ENCODE peak calls at places on chromosomes 16 and 17, in seven cellular contexts. R is stomach; Z is testis; G is suprapubic skin; Y is WERI-Rb-1; T is sigmoid colon; A is CD8-positive, alpha-beta T cell. K is an unnamed sample. For H3K27me3 and H3K36me3, the result is how much of the 10 kb centered on the place peaks cover.

GRCh38 chr16:69019811-69020210 is 85.6 kb upstream of the HAS3 start:
- DNase-seq in R (no peak), Z (no peak), G (no peak), Y (no peak), T (no peak), A (no peak), K (no peak)

GRCh38 chr16:2838928-2839327 is 8.8 kb downstream of the ZG16B start:
- DNase-seq in R (peak), Z (peak), G (no peak), Y (peak), T (no peak), A (peak), K (peak)

GRCh38 chr16:17350212-17350611 is 120.5 kb downstream of the XYLT1 start:
- DNase-seq in R (no peak), Z (no peak), G (no peak), Y (no peak), T (no peak), A (no peak), K (no peak)

GRCh38 chr17:47072881-47073280 is 93.8 kb upstream of the RPRML start:
- DNase-seq in R (no peak), Z (no peak), G (no peak), Y (peak), T (no peak), A (no peak), K (no peak)

GRCh38 chr17:32021618-32021955 is 14.4 kb downstream of the LRRC37B start:
- DNase-seq in R (no peak), Z (no peak), G (no peak), Y (no peak), T (no peak), A (no peak), K (no peak)

GRCh38 chr16:71428385-71428784 is 13.5 kb downstream of the TLE7 start:
- DNase-seq in R (no peak), Z (no peak), G (no peak), Y (no peak), T (no peak), A (no peak), K (no peak)

GRCh38 chr16:67718668-67719047 is 458 bp downstream of the GFOD2 start:
- DNase-seq in R (no peak), Z (peak), G (no peak), Y (no peak), T (no peak), A (no peak), K (no peak)

GRCh38 chr17:49227436-49228261 is 2.9 kb downstream of the PHOSPHO1 start:
- DNase-seq in R (peak), Z (peak), G (peak), Y (peak), T (peak), A (peak), K (peak)

GRCh38 chr17:62653002-62653830 is 25.7 kb downstream of the MRC2 start:
- DNase-seq in R (peak), Z (peak), G (peak), Y (peak), T (peak), A (peak), K (peak)

GRCh38 chr17:3766783-3767182 is 34.2 kb downstream of the ITGAE start:
- DNase-seq in R (no peak), Z (no peak), G (no peak), Y (no peak), T (no peak), A (no peak), K (no peak)

GRCh38 chr16:52252680-52253079 is 294.3 kb downstream of the TOX3 start:
- DNase-seq in R (no peak), Z (no peak), G (no peak), Y (no peak), T (no peak), A (no peak), K (no peak)

GRCh38 chr17:73613271-73613941 is 30.8 kb downstream of the SDK2 start:
- DNase-seq in R (no peak), Z (no peak), G (no peak), Y (peak), T (no peak), A (no peak), K (no peak)

GRCh38 chr16:50229149-50229726 is 37.1 kb upstream of the ADCY7 start:
- DNase-seq in R (no peak), Z (no peak), G (no peak), Y (no peak), T (no peak), A (no peak), K (no peak)

GRCh38 chr17:78939615-78940014 is 14.4 kb upstream of the TIMP2 start:
- DNase-seq in R (no peak), Z (no peak), G (no peak), Y (no peak), T (peak), A (no peak), K (no peak)

GRCh38 chr17:5881849-5882248 is 188.3 kb upstream of the WSCD1 start:
- DNase-seq in R (no peak), Z (no peak), G (no peak), Y (no peak), T (no peak), A (no peak), K (no peak)

GRCh38 chr17:5883775-5884665 is 186.2 kb upstream of the WSCD1 start:
- DNase-seq in R (no peak), Z (no peak), G (no peak), Y (no peak), T (no peak), A (no peak), K (no peak)

GRCh38 chr17:5877366-5877765 is 192.8 kb upstream of the WSCD1 start:
- DNase-seq in R (no peak), Z (no peak), G (no peak), Y (no peak), T (no peak), A (no peak), K (no peak)

GRCh38 chr17:5877948-5878347 is 192.2 kb upstream of the WSCD1 start:
- DNase-seq in R (no peak), Z (peak), G (no peak), Y (no peak), T (no peak), A (no peak), K (peak)

DNA sequence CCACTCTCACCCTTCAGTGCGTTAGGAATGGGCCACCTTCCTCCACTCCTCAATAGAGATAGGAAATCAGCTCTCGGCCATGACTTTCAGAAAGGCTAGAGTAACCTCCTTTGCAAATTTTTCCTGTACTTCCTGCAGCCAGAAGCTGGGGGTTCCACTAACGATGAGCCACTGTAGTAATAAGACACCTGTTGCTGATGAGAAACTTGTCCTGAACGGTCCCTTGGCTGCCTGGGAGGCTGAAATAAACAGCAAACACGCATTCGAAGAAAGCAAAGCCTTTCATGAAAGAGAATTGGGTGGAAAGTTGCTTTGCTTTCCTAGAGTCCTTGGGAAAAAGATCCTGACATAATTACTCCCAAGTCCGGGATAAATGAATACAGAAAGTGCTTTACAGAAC is 190.8 kb upstream of the WSCD1 start:
- DNase-seq in R (no peak), Z (no peak), G (no peak), Y (no peak), T (no peak), A (no peak), K (no peak)
- H3K27me3 ChIP-seq in R (under half), Z (under half), G (under half), Y (under half), T (under half), A (under half), K (under half)

DNA sequence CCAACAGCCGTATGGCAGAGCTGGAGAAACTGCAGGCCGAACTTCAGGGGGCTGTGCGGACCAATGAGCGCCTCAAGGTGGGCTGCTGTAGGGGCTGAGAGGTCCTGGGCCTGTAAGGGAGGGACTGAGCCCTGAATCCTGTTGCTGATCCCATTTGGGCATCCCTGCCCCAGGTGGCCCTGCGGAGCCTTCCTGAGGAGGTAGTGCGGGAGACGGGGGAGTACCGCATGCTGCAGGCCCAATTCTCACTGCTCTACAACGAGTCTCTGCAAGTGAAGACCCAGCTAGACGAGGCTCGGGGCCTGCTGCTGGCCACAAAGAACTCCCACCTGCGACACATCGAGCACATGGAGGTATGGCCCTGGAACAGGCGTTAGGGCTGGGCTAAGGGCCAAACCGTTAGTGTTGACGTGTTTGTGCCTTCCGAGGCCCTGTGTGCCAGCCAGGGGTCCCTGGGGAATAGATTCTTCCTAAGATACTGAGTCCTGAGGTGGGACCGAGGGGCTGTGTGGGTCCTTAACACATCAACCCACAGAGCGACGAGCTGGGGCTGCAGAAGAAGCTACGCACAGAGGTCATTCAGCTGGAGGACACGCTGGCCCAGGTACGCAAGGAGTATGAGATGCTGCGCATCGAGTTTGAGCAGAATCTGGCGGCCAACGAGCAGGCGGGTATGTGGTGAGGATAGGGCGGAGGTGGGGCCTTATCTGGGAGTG is 4.2 kb downstream of the RNF40 start:
- DNase-seq in R (no peak), Z (no peak), G (no peak), Y (no peak), T (no peak), A (no peak), K (no peak)
- H3K36me3 ChIP-seq in R (half or more), Z (under half), G (half or more), Y (half or more), T (half or more), A (half or more), K (half or more)

GRCh38 chr17:64048805-64049204 is 28.4 kb upstream of the ICAM2 start:
- DNase-seq in R (no peak), Z (no peak), G (peak), Y (no peak), T (no peak), A (no peak), K (no peak)
- H3K27ac ChIP-seq in R (no peak), Z (no peak), G (no peak), Y (no peak), T (no peak), A (no peak), K (no peak)

GRCh38 chr17:27674335-27674734 is 43.3 kb downstream of the LGALS9 start:
- DNase-seq in R (no peak), Z (no peak), G (no peak), Y (no peak), T (no peak), A (no peak), K (no peak)
- H3K27me3 ChIP-seq in R (under half), Z (under half), G (under half), Y (under half), T (under half), A (under half), K (under half)

GRCh38 chr17:37118738-37119137 is 170.0 kb downstream of the AATF start:
- DNase-seq in R (no peak), Z (peak), G (no peak), Y (no peak), T (no peak), A (no peak), K (peak)
- H3K36me3 ChIP-seq in R (under half), Z (under half), G (under half), Y (half or more), T (under half), A (under half), K (under half)

DNA sequence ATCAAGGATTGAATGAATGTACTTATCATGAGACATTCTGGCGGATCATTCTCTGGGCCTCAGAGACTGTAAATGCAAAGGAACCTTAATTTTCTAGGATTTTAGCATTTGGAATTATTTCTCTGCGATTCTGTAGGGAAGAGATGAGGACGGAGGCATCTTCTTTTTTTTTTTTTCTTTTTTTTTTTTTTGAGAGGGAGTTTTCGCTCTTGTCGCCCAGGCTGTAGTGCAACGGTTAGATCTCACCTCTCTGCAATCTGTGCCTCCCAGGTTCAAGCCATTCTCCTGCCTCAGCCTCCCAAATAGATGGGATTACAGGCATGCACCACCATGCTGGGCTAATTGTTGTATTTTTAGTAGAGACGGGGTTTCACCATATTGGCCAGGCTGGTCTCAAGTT is 2.1 kb downstream of the ITGAL start:
- DNase-seq in R (no peak), Z (no peak), G (no peak), Y (no peak), T (no peak), A (no peak), K (no peak)
- H3K27ac ChIP-seq in R (no peak), Z (no peak), G (no peak), Y (no peak), T (no peak), A (peak), K (no peak)

DNA sequence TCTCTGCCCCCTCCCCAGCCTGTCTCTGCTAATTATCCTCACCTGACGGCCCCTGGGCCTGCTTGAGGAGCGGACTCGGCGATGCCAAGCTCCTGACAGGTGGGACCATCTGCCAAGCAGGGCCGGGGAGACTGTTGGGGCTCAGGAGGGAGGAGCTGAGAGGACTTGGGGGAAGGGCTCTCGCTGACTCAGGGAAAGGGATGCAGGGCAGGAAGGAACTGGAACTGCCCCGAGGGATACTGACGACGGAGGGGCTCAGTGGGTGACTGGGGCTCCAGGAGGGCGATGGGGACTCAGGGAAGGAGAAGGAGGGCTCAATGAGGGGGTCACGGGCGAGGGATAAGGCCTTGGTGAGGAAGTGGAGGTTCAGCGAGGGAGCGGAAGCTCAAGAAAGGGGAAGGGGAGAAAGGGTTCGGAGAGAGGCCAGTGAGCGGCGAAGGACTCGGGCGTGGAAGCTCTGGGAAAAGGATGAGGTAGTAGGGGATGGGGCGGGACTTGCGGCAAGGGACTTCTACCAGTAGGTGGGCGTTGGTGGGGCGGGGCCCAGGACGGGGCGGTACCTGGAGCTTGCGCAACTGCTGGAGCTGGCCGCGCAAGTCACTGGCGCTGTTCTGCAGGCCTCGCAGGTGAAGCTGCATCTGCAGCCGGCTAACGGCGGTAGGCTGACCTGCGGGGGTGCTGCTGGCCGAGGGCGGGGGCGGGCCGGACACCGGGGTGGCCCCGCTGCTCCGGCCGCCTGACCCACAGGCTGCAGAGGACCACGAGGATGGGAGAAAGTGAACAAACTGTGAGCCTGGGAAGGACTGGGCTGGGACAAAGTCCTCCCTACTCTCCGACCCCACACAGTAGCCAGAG is 46.5 kb downstream of the SRCIN1 start:
- DNase-seq in R (peak), Z (peak), G (peak), Y (peak), T (peak), A (peak), K (peak)
- H3K27me3 ChIP-seq in R (under half), Z (under half), G (under half), Y (under half), T (under half), A (under half), K (under half)

DNA sequence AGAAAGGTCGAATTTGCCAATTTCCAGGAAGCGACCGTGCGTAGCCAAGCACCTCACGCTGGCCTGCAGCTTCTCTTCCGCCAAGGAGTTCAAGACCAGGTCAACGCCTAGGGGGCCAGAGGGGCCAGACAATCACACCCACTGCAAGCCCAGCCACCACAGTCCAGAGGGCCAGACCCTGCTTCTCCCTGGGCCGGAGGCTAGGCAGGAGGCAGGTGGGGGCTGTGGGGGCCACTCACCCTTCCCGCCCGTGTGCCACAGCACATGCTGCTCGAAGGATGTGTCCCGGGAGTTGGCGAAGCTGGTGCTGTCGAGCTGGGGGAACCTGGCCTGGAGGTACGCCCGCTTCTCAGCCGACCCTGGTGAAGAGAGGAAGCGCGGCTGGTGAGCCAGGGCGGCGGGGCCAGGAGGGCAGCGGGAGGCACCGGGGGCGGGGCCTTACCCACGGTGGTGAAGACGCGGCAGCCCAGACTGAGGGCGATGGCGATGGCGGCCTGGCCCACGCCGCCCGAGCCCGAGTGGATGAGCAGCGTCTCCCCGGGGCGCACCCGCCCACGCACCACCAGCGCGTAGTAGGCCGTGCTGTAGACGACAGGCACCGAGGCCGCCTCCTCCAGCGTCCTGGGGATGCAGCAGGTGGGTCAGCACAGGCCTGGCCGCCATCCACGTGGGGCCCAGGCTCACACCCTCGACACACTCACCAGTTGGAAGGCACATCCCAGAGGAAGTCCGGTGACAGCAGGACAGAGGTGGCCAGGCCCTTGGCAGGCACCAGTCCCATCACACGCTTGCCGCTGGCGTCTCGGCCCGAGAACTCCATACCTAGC is 14.3 kb downstream of the FASN start:
- DNase-seq in R (no peak), Z (no peak), G (no peak), Y (no peak), T (no peak), A (no peak), K (no peak)
- H3K36me3 ChIP-seq in R (half or more), Z (under half), G (half or more), Y (half or more), T (half or more), A (under half), K (half or more)

DNA sequence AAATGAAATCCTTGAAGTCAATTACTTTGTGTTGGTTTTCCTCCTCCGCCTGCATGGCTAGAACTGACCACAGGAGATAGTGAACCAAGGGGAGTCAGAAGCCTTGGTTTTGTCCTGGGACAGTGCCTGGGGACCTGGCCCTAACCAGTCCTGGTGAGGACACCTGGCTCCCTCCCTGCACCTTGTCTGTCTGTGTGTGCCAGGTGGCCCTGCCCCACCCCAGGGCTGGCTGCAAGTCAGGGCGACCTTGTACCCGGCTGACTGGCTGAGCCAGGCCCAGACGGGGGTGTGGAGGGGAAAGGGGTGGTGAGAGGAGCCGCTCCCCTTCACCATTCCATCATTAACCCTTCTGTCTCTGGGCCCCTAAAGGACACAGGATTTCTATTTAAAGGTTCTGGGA is 3.4 kb downstream of the RAPGEFL1 start:
- DNase-seq in R (peak), Z (no peak), G (no peak), Y (no peak), T (no peak), A (no peak), K (no peak)
- H3K27ac ChIP-seq in R (peak), Z (no peak), G (peak), Y (no peak), T (no peak), A (no peak), K (no peak)